ENCODE peak calls at places on chromosomes 13 and 19, in four cellular contexts. Y is HepG2, W is GM12878, H is K562. G is an unnamed sample.

GRCh38 chr19:54661846-54662489 is 817 bp upstream of the LILRB4 start:
- DNase-seq in Y (no peak), W (no peak), H (no peak), G (no peak)

GRCh38 chr13:53074119-53074518 is 45.5 kb downstream of the OLFM4 start:
- DNase-seq in Y (no peak), W (no peak), H (no peak), G (no peak)

GRCh38 chr13:50375792-50376191 is 360.5 kb downstream of the KCNRG start:
- DNase-seq in Y (no peak), W (no peak), H (no peak), G (no peak)

GRCh38 chr19:19657397-19657783 is 6.1 kb downstream of the ATP13A1 start:
- DNase-seq in Y (no peak), W (no peak), H (no peak), G (no peak)

GRCh38 chr13:72680353-72680752 is 47.1 kb downstream of the MZT1 start:
- DNase-seq in Y (no peak), W (no peak), H (no peak), G (no peak)

GRCh38 chr13:43203781-43204180 is 180.4 kb downstream of the DNAJC15 start:
- DNase-seq in Y (no peak), W (no peak), H (no peak), G (no peak)

GRCh38 chr19:42250666-42251531 is 4.0 kb downstream of the ERF start:
- DNase-seq in Y (no peak), W (no peak), H (no peak), G (no peak)

GRCh38 chr19:5627395-5627904 is 4.6 kb downstream of the SAFB start:
- DNase-seq in Y (no peak), W (peak), H (peak), G (peak)

GRCh38 chr13:99587893-99588606 is 86.8 kb downstream of the TM9SF2 start:
- DNase-seq in Y (no peak), W (no peak), H (no peak), G (no peak)

GRCh38 chr19:46347985-46348384 is 1.1 kb downstream of the PPP5C start:
- DNase-seq in Y (no peak), W (no peak), H (no peak), G (no peak)

GRCh38 chr19:46350029-46350757 is 3.3 kb downstream of the PPP5C start:
- DNase-seq in Y (no peak), W (no peak), H (peak), G (no peak)

GRCh38 chr19:46347572-46347883 is 641 bp downstream of the PPP5C start:
- DNase-seq in Y (no peak), W (no peak), H (no peak), G (no peak)

GRCh38 chr19:46350758-46351159 is 3.9 kb downstream of the PPP5C start:
- DNase-seq in Y (no peak), W (peak), H (no peak), G (no peak)

DNA sequence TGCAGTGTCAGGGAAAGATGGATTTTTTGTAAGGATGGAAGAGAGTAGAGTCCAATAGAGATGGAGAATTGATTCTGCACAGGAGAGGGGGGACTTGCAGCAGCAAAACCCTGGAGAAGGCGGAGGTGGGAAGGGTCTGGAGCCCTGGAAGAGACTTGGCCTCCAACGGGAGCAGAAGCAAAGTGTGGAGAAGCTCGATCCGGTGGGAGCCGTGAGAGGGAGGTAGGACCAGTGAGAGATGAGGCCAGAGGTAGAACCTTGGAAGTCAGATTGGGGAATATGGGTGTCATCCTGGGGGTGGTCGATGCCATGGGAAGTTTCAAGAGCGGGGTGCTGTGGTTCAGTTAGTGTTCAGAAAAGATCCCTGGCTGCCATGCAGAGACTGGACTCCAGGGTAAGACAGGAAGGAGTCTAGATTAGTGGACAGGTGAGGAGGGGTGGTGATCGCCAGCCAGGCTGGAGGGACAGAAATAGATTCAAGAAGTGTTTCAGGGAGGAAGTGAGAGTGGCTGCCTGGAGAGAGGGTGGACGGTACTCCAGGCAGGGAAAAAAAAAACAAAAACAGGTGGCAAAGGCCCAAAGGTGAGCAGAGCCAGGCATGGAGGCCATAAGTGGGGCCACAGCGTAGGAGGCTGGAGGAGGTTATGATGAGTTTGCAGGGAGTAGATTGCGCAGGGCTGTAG is 2.6 kb downstream of the PPP5C start:
- DNase-seq in Y (no peak), W (no peak), H (peak), G (no peak)
- TF ChIP-seq NR2C2 in Y (no peak), W (no peak), H (no peak), G (no peak)

DNA sequence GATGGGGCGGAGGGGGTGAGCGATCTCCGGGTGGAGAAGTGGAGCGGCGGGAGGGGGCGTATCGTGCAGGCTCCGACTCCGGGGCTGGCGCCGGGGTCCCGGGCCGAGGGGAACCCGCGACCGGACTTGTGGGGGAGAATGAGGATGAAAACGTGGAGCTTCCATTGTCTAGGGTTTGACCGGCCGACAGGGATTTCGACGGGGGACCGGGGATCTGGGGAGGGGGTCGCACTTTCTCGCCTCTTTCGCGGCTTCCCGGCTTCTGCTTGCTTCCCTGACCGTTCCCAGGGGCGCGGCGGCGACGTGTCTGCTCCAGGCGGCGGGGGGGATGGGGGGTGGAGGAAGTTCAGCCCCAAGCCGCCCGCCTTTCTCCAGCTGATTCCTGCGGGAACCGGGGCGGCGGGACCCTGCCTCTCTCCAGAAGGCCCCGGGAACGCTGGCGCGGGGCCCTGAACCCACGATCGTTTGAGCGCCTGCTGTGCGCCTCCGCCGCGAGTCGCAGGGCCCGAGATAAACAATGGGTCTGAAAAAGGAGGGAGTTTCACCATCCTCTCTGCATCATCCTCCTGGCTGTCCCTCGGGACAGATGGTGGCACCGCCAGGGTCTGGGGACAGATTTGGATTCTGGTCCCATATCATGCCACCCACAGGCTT is 790 bp downstream of the TPM4 start:
- DNase-seq in Y (no peak), W (no peak), H (no peak), G (peak)
- TF ChIP-seq NR2C2 in Y (no peak), W (no peak), H (no peak), G (no peak)

GRCh38 chr13:38418286-38418685 is 68.6 kb downstream of the UFM1 start:
- DNase-seq in Y (no peak), W (no peak), H (no peak), G (no peak)

GRCh38 chr13:38417727-38418126 is 68.1 kb downstream of the UFM1 start:
- DNase-seq in Y (peak), W (no peak), H (peak), G (no peak)

GRCh38 chr13:38415233-38415632 is 65.6 kb downstream of the UFM1 start:
- DNase-seq in Y (no peak), W (peak), H (peak), G (no peak)

GRCh38 chr13:38419312-38419873 is 69.7 kb downstream of the UFM1 start:
- DNase-seq in Y (no peak), W (peak), H (no peak), G (no peak)

GRCh38 chr13:38417241-38417640 is 67.6 kb downstream of the UFM1 start:
- DNase-seq in Y (no peak), W (no peak), H (no peak), G (no peak)
- TF ChIP-seq NR2C2 in Y (no peak), W (no peak), H (no peak), G (no peak)

GRCh38 chr19:35571406-35571965 is 8.0 kb upstream of the ATP4A start:
- DNase-seq in Y (no peak), W (no peak), H (no peak), G (no peak)

GRCh38 chr19:35565016-35565856 is 1.8 kb upstream of the ATP4A start:
- DNase-seq in Y (no peak), W (no peak), H (no peak), G (no peak)

GRCh38 chr19:35566738-35567137 is 3.3 kb upstream of the ATP4A start:
- DNase-seq in Y (no peak), W (no peak), H (no peak), G (no peak)

DNA sequence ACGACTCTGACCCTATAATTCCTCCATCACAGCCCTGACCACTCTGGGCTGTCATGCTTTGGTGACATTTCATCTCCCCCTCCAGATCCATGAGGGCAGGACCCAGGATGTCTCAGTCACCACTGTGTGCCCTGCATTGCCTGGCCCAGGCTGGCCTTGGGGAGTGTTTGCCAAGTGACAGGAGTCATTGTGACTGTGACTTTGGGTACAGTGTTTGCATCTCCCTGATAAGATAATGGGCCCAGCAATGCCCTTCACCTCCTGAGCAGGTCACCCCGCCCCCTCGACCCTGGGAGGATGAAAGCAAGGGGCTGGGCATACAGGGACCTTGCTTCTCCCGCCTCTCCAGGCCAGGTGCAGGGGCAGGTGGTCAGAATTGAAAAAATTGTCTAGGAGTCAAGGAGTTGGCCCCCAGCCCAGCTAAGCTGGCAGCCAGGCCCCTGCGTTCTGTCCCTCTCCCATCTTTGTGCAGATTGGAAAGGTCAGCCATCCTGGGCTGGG is 5.9 kb upstream of the ATP4A start:
- DNase-seq in Y (peak), W (no peak), H (no peak), G (no peak)
- TF ChIP-seq NR2C2 in Y (peak), W (no peak), H (no peak), G (no peak)

GRCh38 chr13:112809332-112810310 is 119.8 kb downstream of the ATP11A start:
- DNase-seq in Y (no peak), W (no peak), H (no peak), G (no peak)
- TF ChIP-seq NR2C2 in Y (no peak), W (no peak), H (no peak), G (no peak)

DNA sequence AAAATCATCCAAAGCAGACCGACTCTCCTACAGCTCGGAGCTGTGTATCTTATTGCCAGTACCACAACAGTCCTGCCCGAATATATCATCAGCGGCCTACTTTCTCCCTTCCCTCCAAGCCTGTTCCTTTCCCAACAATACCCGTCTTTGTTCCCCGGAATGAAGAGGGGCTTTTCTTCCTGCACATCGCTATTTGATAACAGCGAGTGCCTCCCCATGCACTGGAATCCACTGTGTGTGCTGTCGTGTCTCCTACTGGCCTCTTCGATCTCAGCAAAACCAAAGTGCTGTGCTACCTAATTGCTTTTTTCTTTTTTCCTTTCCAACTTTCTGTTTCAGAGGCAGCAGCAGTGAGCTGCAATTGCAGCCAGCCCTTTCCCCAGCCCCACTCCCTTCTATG is 43.5 kb downstream of the EFNB2 start:
- DNase-seq in Y (no peak), W (no peak), H (no peak), G (no peak)
- TF ChIP-seq NR2C2 in Y (no peak), W (no peak), H (no peak), G (no peak)

GRCh38 chr19:35882074-35882832 is 13.9 kb downstream of the APLP1 start:
- DNase-seq in Y (peak), W (peak), H (peak), G (no peak)
- TF ChIP-seq NR2C2 in Y (no peak), W (no peak), H (no peak), G (no peak)

DNA sequence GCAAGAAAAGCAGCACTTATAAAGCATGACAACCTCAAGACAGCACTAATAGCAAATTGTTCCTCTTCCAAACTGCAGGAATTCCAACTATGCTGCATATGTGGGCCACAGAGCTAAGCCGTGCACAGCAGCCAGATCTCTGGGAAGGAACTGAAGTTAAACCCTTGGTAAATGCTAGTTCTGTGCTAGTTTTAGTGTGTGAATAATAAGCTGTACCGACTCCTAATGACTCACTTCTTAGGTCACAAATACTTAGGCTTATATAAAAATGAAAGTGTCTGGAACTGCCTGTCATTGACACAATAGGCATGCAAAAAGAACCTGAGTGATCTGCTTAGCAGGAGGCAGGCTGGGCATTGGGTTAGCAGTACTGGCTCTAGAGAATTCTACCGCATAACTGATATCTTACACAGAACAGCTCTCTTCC is 21.2 kb upstream of the GTF3A start:
- DNase-seq in Y (no peak), W (no peak), H (no peak), G (no peak)
- TF ChIP-seq NR2C2 in Y (no peak), W (no peak), H (no peak), G (no peak)